ENCODE peak calls at places on chromosomes 4 and X, in four cellular contexts. R is right atrium auricular region, A is stomach, Y is lower lobe of right lung. G is an unnamed sample.

GRCh38 chrX:15399901-15400500 is 15.8 kb upstream of the VEGFD start:
- DNase-seq in R (no peak), A (no peak), Y (no peak), G (no peak)

GRCh38 chr4:184793735-184794355 is 31.9 kb downstream of the ACSL1 start:
- DNase-seq in R (no peak), A (no peak), Y (no peak), G (no peak)

GRCh38 chr4:123976285-123976684 is 579.7 kb downstream of the SPRY1 start:
- DNase-seq in R (no peak), A (no peak), Y (no peak), G (no peak)

GRCh38 chr4:182063651-182064050 is 179.6 kb upstream of the TENM3 start:
- DNase-seq in R (no peak), A (no peak), Y (no peak), G (no peak)

GRCh38 chr4:187470061-187470460 is 525.5 kb upstream of the ZFP42 start:
- DNase-seq in R (no peak), A (no peak), Y (no peak), G (no peak)

GRCh38 chrX:1609311-1609710 is 5.5 kb upstream of the ASMT start:
- DNase-seq in R (no peak), A (no peak), Y (no peak), G (no peak)

GRCh38 chrX:41922694-41923171 is 621 bp downstream of the CASK start:
- DNase-seq in R (no peak), A (no peak), Y (peak), G (peak)

GRCh38 chr4:182748949-182749348 is 168.2 kb downstream of the DCTD start:
- DNase-seq in R (no peak), A (no peak), Y (no peak), G (no peak)

GRCh38 chrX:132218100-132218807 is 993 bp downstream of the RAP2C start:
- DNase-seq in R (peak), A (peak), Y (peak), G (peak)

GRCh38 chrX:55135171-55135570 is 46.4 kb downstream of the PAGE2 start:
- DNase-seq in R (no peak), A (peak), Y (no peak), G (no peak)

GRCh38 chr4:78954048-78954666 is 14.9 kb upstream of the PAQR3 start:
- DNase-seq in R (no peak), A (no peak), Y (no peak), G (no peak)

GRCh38 chrX:148771440-148771839 is 271.0 kb downstream of the AFF2 start:
- DNase-seq in R (no peak), A (no peak), Y (no peak), G (no peak)

GRCh38 chr4:4919926-4920325 is 60.5 kb downstream of the MSX1 start:
- DNase-seq in R (no peak), A (no peak), Y (no peak), G (no peak)

DNA sequence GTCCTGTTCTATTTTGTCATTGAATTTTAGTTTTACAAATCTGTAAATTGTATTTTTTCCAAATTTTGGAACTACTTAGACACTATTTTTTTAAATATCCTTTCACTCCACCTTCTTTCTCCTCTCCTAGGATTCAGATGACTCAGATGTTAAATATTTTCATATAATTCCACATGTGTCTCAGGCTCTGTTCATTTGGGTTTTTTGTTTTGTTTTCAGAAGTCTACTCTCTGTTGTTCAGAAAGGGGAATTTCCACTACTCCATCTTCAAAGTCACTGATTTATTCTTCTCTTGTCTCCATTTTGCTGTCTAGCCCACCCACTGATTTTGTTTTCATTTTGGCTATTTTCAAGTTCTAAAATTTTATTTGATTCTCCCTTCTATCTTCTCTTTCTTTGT is 264.0 kb upstream of the SLIT2 start:
- DNase-seq in R (no peak), A (no peak), Y (no peak), G (no peak)
- TF ChIP-seq CTCF in R (no peak), A (no peak), Y (no peak), G (no peak)

DNA sequence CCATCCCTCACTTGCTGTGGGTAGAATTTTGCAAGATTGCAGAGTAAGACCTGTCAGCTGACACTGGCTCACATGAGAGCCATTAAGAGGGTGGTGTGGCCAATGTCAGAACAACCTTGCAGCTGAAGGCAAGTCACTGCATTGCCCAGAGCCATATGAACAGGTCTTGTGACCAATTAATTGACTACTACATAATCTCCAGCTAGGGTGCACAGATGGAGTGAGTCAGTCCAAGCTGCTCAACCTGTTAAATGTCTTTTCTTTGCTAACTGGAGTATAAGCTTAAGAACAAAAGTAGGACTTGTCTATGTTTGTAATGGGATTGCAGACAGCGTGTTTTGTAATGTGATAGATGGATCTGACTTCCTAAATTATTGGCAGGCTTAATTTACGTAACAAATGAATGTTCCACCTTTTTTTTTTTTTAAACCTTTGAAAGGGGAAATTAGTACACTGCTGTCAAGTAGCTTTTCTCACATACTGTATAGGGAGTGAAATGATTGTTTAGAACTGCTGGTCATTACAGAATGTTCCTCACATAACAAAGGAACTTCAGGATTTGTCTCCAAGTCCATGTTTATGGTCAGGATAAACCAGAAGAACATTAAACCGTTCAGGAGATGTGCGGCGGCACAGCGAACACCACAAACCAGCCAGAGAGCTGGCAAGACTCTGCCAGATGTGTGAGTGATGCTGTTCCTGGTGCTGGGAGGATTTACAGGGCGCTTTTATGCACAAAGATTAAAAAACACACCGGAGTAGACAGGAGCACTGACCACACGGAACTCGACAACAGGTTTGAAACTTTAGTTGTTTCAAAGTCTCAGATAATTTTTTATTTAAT is 37.0 kb downstream of the FNIP2 start:
- DNase-seq in R (no peak), A (peak), Y (no peak), G (no peak)
- H3K27ac ChIP-seq in R (peak), A (no peak), Y (no peak), G (no peak)

GRCh38 chr4:64718091-64718490 is 308.8 kb upstream of the TECRL start:
- DNase-seq in R (no peak), A (no peak), Y (no peak), G (no peak)
- TF ChIP-seq CTCF in R (no peak), A (no peak), Y (no peak), G (no peak)

GRCh38 chr4:148041606-148042324 is 309.9 kb downstream of the ARHGAP10 start:
- DNase-seq in R (no peak), A (no peak), Y (no peak), G (no peak)

GRCh38 chr4:148043990-148044645 is 312.2 kb downstream of the ARHGAP10 start:
- DNase-seq in R (no peak), A (no peak), Y (no peak), G (no peak)

DNA sequence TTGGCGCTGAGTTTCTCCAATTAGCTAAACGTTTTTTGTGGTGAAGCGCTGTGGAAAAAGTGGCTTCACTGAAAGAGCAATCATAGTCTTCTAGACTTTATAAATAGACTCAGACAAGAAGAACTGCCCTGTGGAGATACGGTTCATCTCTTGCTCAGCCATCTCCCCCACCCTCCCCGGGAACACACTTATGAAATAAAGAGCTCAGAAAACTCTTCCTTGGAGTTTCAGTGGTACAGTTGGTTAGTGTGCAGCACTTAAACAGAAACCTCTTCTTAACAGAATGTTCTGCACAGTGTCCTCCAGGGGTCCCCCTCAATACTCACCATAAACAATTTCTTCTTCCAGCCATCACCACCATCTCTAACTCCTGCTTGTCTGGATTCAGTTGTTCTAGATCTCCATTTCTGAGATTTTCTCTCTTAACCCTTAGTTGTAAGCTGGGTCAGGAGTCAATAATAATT is 313.0 kb downstream of the ARHGAP10 start:
- DNase-seq in R (no peak), A (no peak), Y (no peak), G (no peak)
- H3K27ac ChIP-seq in R (peak), A (no peak), Y (no peak), G (no peak)

GRCh38 chr4:9980898-9981297 is 40.4 kb downstream of the SLC2A9 start:
- DNase-seq in R (no peak), A (no peak), Y (no peak), G (no peak)
- TF ChIP-seq CTCF in R (no peak), A (no peak), Y (no peak), G (no peak)

DNA sequence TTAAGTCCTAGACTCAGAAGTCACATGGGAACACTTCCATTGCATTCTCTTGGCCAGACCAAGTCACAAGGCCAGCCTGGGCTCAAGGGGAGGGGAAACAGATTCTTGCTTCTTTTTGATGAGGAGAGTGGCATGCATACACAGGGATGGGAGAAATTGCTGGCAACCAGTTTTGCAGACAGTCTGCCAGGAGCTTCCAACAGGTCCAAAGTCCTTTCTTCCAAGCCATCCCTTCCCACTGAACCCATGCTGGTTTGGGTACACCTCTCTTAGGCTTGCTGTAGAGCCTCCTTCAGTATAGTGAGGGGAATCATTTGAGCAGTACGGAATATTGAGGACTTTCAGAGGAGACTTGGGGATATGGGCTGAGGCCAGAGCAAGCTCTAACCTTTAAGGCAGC is 267.8 kb downstream of the BCOR start:
- DNase-seq in R (no peak), A (no peak), Y (no peak), G (no peak)
- H3K27ac ChIP-seq in R (no peak), A (no peak), Y (peak), G (no peak)

DNA sequence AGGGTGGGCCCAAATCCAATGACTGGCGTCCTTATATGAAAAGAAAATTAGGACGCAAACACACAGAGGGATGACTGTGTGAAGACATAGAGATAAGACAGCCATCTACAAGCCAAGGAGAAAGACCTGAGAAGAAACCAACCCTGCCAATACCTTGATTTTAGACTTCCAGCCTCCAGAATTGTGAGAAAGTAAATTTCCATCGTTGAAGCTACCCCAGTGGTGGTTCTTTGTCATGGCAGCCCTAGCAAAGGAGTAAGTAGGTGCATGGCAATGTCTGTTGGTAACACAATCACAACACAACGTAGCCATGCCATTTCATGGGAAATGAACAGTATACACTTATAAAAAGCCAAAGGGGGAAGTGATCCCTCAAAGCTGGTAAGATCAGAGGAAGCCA is 25.3 kb downstream of the SMIM20 start:
- DNase-seq in R (no peak), A (no peak), Y (no peak), G (no peak)
- TF ChIP-seq CTCF in R (no peak), A (no peak), Y (no peak), G (no peak)

GRCh38 chrX:128804828-128805227 is 718.5 kb downstream of the SMARCA1 start:
- DNase-seq in R (no peak), A (no peak), Y (no peak), G (no peak)

GRCh38 chrX:128800138-128800537 is 723.2 kb downstream of the SMARCA1 start:
- DNase-seq in R (no peak), A (no peak), Y (no peak), G (no peak)

GRCh38 chrX:128807367-128807766 is 715.9 kb downstream of the SMARCA1 start:
- DNase-seq in R (no peak), A (peak), Y (no peak), G (no peak)

DNA sequence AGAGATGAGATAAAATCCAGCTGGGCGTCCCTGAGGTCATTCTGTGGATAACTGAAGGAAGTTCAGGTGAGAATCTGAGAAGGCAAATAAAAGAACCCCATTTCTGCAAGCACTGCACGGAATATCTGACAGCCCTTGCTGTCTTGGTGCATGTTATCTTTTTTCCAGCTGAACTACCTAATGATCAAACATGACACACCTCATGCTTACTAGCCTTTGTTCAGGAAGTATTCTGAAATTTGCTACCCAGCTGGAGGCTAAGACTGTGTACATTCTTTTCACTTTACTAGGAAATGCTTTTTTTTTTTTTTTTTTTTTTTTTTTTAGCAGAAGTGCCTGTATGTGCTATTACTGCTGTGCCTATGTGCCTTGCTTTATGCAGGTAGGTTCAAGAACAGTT is 718.1 kb downstream of the SMARCA1 start:
- DNase-seq in R (no peak), A (no peak), Y (no peak), G (no peak)
- H3K27ac ChIP-seq in R (no peak), A (no peak), Y (no peak), G (no peak)

GRCh38 chr4:2598661-2599654 is 62.5 kb downstream of the FAM193A start:
- DNase-seq in R (no peak), A (no peak), Y (no peak), G (no peak)
- TF ChIP-seq CTCF in R (no peak), A (no peak), Y (peak), G (no peak)

GRCh38 chr4:156934259-156934635 is 37.4 kb downstream of the PDGFC start:
- DNase-seq in R (no peak), A (no peak), Y (no peak), G (no peak)
- H3K27ac ChIP-seq in R (no peak), A (no peak), Y (no peak), G (no peak)

G was measured in coronary artery.